ENCODE peak calls at places on chromosome 6, in seven cellular contexts. Y is pancreas, T is BE2C, I is upper lobe of left lung, S is uterus, C is heart left ventricle, M is mammary epithelial cell. R is an unnamed sample.
A peak's percentile ranks its signal among the peaks of the same experiment; 100 is the strongest.

GRCh38 chr6:156655267-156655918 is 121.8 kb upstream of the ARID1B start:
- DNase-seq in Y (no peak), T (no peak), I (no peak), S (no peak), C (no peak), M (no peak), R (no peak)

GRCh38 chr6:166716910-166717617 is 90.0 kb upstream of the RPS6KA2 start:
- DNase-seq in Y (no peak), T (no peak), I (no peak), S (no peak), C (no peak), M (no peak), R (no peak)

GRCh38 chr6:511488-512137 is 120.1 kb downstream of the IRF4 start:
- DNase-seq in Y (no peak), T (no peak), I (no peak), S (no peak), C (no peak), M (no peak), R (no peak)

GRCh38 chr6:54909184-54909583 is 62.6 kb downstream of the FAM83B start:
- DNase-seq in Y (no peak), T (no peak), I (no peak), S (no peak), C (no peak), M (no peak), R (no peak)

GRCh38 chr6:36836091-36836770 is 3.0 kb downstream of the CPNE5 start:
- DNase-seq in Y (no peak), T (no peak), I (no peak), S (no peak), C (no peak), M (no peak), R (no peak)

GRCh38 chr6:147381734-147382133 is 126.8 kb upstream of the SAMD5 start:
- DNase-seq in Y (no peak), T (no peak), I (no peak), S (no peak), C (no peak), M (no peak), R (no peak)

GRCh38 chr6:159422041-159422984 is 253.1 kb downstream of the FNDC1 start:
- DNase-seq in Y (no peak), T (no peak), I (no peak), S (no peak), C (no peak), M (no peak), R (no peak)

GRCh38 chr6:52595000-52595795 is 18.3 kb upstream of the TRAM2 start:
- DNase-seq in Y (no peak), T (peak; percentile 74), I (no peak), S (peak; percentile 63), C (peak; percentile 37), M (peak; percentile 55), R (peak; percentile 61)

GRCh38 chr6:100203391-100203790 is 209.4 kb upstream of the MCHR2 start:
- DNase-seq in Y (no peak), T (no peak), I (no peak), S (no peak), C (no peak), M (peak; percentile 89), R (no peak)

GRCh38 chr6:34867484-34867883 is 20.4 kb downstream of the TAF11 start:
- DNase-seq in Y (no peak), T (no peak), I (no peak), S (no peak), C (no peak), M (no peak), R (no peak)

GRCh38 chr6:129667621-129668020 is 42.4 kb downstream of the ARHGAP18 start:
- DNase-seq in Y (peak; percentile 59), T (peak; percentile 25), I (no peak), S (no peak), C (peak; percentile 33), M (peak; percentile 57), R (no peak)

GRCh38 chr6:169166896-169167580 is 86.6 kb downstream of the THBS2 start:
- DNase-seq in Y (no peak), T (no peak), I (no peak), S (no peak), C (no peak), M (no peak), R (no peak)

GRCh38 chr6:72522735-72523141 is 99.1 kb upstream of the KCNQ5 start:
- DNase-seq in Y (peak; percentile 25), T (peak; percentile 19), I (no peak), S (no peak), C (no peak), M (peak; percentile 27), R (no peak)

GRCh38 chr6:137536104-137536773 is 42.0 kb upstream of the OLIG3 start:
- DNase-seq in Y (no peak), T (no peak), I (no peak), S (no peak), C (no peak), M (no peak), R (no peak)

GRCh38 chr6:62746968-62747367 is 460.9 kb upstream of the KHDRBS2 start:
- DNase-seq in Y (no peak), T (no peak), I (no peak), S (no peak), C (no peak), M (no peak), R (no peak)

GRCh38 chr6:136549359-136550044 is 720 bp downstream of the MAP7 start:
- DNase-seq in Y (peak; percentile 30), T (peak; percentile 22), I (peak; percentile 40), S (no peak), C (no peak), M (peak; percentile 34), R (peak; percentile 59)

GRCh38 chr6:166907373-166907841 is 48.9 kb downstream of the RNASET2 start:
- DNase-seq in Y (no peak), T (no peak), I (no peak), S (no peak), C (no peak), M (no peak), R (no peak)

GRCh38 chr6:130559166-130559565 is 193.3 kb downstream of the TMEM200A start:
- DNase-seq in Y (no peak), T (no peak), I (no peak), S (no peak), C (no peak), M (no peak), R (no peak)

GRCh38 chr6:9250852-9251251 is 815.5 kb upstream of the SLC35B3 start:
- DNase-seq in Y (peak; percentile 20), T (no peak), I (peak; percentile 25), S (no peak), C (no peak), M (peak; percentile 61), R (no peak)

GRCh38 chr6:28081486-28081751 is 1.1 kb downstream of the ZNF165 start:
- DNase-seq in Y (no peak), T (no peak), I (no peak), S (no peak), C (no peak), M (no peak), R (no peak)

GRCh38 chr6:15242937-15243614 is 2.8 kb upstream of the JARID2 start:
- DNase-seq in Y (no peak), T (no peak), I (no peak), S (no peak), C (no peak), M (no peak), R (no peak)

GRCh38 chr6:92756912-92757311 is 662.4 kb downstream of the EPHA7 start:
- DNase-seq in Y (no peak), T (no peak), I (no peak), S (no peak), C (no peak), M (peak; percentile 19), R (no peak)

GRCh38 chr6:158142789-158143188 is 25.3 kb downstream of the SERAC1 start:
- DNase-seq in Y (peak; percentile 26), T (no peak), I (no peak), S (no peak), C (no peak), M (peak; percentile 93), R (no peak)

GRCh38 chr6:99894815-99895214 is 99.2 kb downstream of the MCHR2 start:
- DNase-seq in Y (no peak), T (no peak), I (no peak), S (no peak), C (no peak), M (no peak), R (no peak)

GRCh38 chr6:67112120-67112519 is 1405.1 kb upstream of the EYS start:
- DNase-seq in Y (no peak), T (no peak), I (no peak), S (no peak), C (no peak), M (no peak), R (no peak)
- TF ChIP-seq CTCF in Y (no peak), T (no peak), I (no peak), S (no peak), C (no peak), M (no peak), R (no peak)

DNA sequence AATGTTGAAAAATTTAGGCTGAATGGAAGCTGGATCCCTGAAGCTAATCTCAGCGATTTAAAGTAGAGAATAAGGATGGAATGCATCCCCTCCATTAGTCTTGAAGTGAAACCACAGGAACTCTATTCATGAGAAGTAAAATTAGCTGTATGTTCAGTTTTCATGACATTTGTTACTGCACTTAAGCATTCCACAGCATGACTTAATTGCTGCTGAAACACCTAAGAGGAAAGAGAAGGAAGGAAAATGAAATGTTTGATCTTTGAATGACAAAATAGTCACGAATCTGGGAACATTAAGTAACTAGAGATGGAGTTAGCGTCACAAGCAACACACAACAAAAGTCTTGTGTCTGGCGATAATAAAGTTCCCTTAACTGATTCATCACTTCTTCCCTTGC is 80.6 kb upstream of the RIPOR2 start:
- DNase-seq in Y (no peak), T (no peak), I (no peak), S (no peak), C (no peak), M (no peak), R (no peak)
- H3K4me1 ChIP-seq in Y (no peaks in the 10 kb centered on the region), T (peaks cover 7% of the 10 kb centered on the region), I (peaks cover 9% of the 10 kb centered on the region), S (no peaks in the 10 kb centered on the region), C (no peaks in the 10 kb centered on the region), M (peaks cover 62% of the 10 kb centered on the region), R (no peaks in the 10 kb centered on the region)

GRCh38 chr6:110813338-110813737 is 1.9 kb downstream of the CDK19 start:
- DNase-seq in Y (no peak), T (no peak), I (no peak), S (no peak), C (no peak), M (no peak), R (no peak)
- H3K4me3 ChIP-seq in Y (peak overlapping the region; percentile 74), T (peak overlapping the region; percentile 92), I (no peak overlapping the region), S (peak overlapping the region; percentile 87), C (no peak overlapping the region), M (no peak overlapping the region), R (no peak overlapping the region)

GRCh38 chr6:135267085-135267484 is 86.0 kb downstream of the MYB start:
- DNase-seq in Y (no peak), T (no peak), I (no peak), S (no peak), C (no peak), M (no peak), R (no peak)

GRCh38 chr6:135268263-135268662 is 87.2 kb downstream of the MYB start:
- DNase-seq in Y (no peak), T (no peak), I (no peak), S (no peak), C (no peak), M (no peak), R (no peak)

GRCh38 chr6:135261872-135262725 is 81.0 kb downstream of the MYB start:
- DNase-seq in Y (no peak), T (no peak), I (no peak), S (no peak), C (no peak), M (no peak), R (no peak)

GRCh38 chr6:135266675-135267074 is 85.6 kb downstream of the MYB start:
- DNase-seq in Y (no peak), T (no peak), I (no peak), S (no peak), C (no peak), M (no peak), R (peak; percentile 60)

GRCh38 chr6:135265278-135265677 is 84.2 kb downstream of the MYB start:
- DNase-seq in Y (no peak), T (no peak), I (no peak), S (no peak), C (no peak), M (no peak), R (no peak)
- TF ChIP-seq CTCF in Y (no peak), T (no peak), I (no peak), S (no peak), C (no peak), M (no peak), R (no peak)